ENCODE peak calls at places on chromosomes 4 and X, in five cellular contexts. D, O, E, Y and I are unnamed samples.

GRCh38 chr4:175542787-175543186 is 269.3 kb downstream of the GPM6A start:
- DNase-seq in Y (no peak), D (peak), O (no peak), E (no peak), I (no peak)

GRCh38 chr4:27198971-27199370 is 338.3 kb downstream of the STIM2 start:
- DNase-seq in O (no peak), Y (no peak), E (no peak), D (no peak), I (no peak)

GRCh38 chrX:115563633-115564182 is 2.7 kb downstream of the PLS3 start:
- DNase-seq in D (peak), O (no peak), E (no peak), Y (no peak), I (no peak)

GRCh38 chr4:17958185-17958584 is 63.4 kb downstream of the LCORL start:
- DNase-seq in Y (no peak), D (no peak), E (peak), O (no peak), I (no peak)

GRCh38 chr4:183563874-183564273 is 59.0 kb downstream of the ING2 start:
- DNase-seq in D (peak), Y (no peak), O (no peak), E (peak), I (peak)

GRCh38 chrX:40316502-40316901 is 218.7 kb upstream of the BCOR start:
- DNase-seq in D (no peak), Y (no peak), O (no peak), E (no peak), I (no peak)

GRCh38 chr4:179095585-179096228 is 1653.5 kb upstream of the AGA start:
- DNase-seq in E (peak), D (no peak), Y (no peak), O (peak), I (no peak)

GRCh38 chrX:418927-419729 is 32.4 kb upstream of the PPP2R3B start:
- DNase-seq in O (no peak), D (no peak), E (no peak), Y (peak), I (no peak)

GRCh38 chrX:19563327-19563726 is 48.0 kb upstream of the MAP3K15 start:
- DNase-seq in E (no peak), D (no peak), O (no peak), Y (no peak), I (no peak)

GRCh38 chr4:155796031-155796430 is 37.2 kb downstream of the GUCY1B1 start:
- DNase-seq in Y (no peak), O (no peak), D (peak), E (peak), I (no peak)